ENCODE peak calls at places on chromosomes 2 and 18, in seven cellular contexts. One of them, this sample, is unnamed.

GRCh38 chr2:38610851-38611801 is 8.4 kb upstream of the HNRNPLL start:
- DNase-seq in activated B cell treated with CpG ODN at 0.5 μM for 24 hours: no peak
- DNase-seq in H4: no peak
- DNase-seq in AG09309: no peak
- DNase-seq in ACHN: no peak
- DNase-seq in effector CD4-positive, alpha-beta T cell: no peak
- DNase-seq in left ventricle myocardium inferior: no peak
- DNase-seq in this sample: no peak

GRCh38 chr2:26905341-26906198 is 57.6 kb downstream of the DPYSL5 start:
- DNase-seq in activated B cell treated with CpG ODN at 0.5 μM for 24 hours: no peak
- DNase-seq in H4: no peak
- DNase-seq in AG09309: no peak
- DNase-seq in ACHN: no peak
- DNase-seq in effector CD4-positive, alpha-beta T cell: no peak
- DNase-seq in left ventricle myocardium inferior: no peak
- DNase-seq in this sample: no peak

GRCh38 chr18:63888473-63889190 is 1.1 kb downstream of the SERPINB2 start:
- DNase-seq in activated B cell treated with CpG ODN at 0.5 μM for 24 hours: no peak
- DNase-seq in H4: no peak
- DNase-seq in AG09309: no peak
- DNase-seq in ACHN: no peak
- DNase-seq in effector CD4-positive, alpha-beta T cell: no peak
- DNase-seq in left ventricle myocardium inferior: no peak
- DNase-seq in this sample: no peak

GRCh38 chr2:91748869-91749268 is 3057.4 kb downstream of the RPIA start:
- DNase-seq in activated B cell treated with CpG ODN at 0.5 μM for 24 hours: no peak
- DNase-seq in H4: no peak
- DNase-seq in AG09309: no peak
- DNase-seq in ACHN: no peak
- DNase-seq in effector CD4-positive, alpha-beta T cell: no peak
- DNase-seq in left ventricle myocardium inferior: no peak
- DNase-seq in this sample: no peak

GRCh38 chr2:88737385-88737784 is 45.9 kb downstream of the RPIA start:
- DNase-seq in activated B cell treated with CpG ODN at 0.5 μM for 24 hours: no peak
- DNase-seq in H4: no peak
- DNase-seq in AG09309: no peak
- DNase-seq in ACHN: no peak
- DNase-seq in effector CD4-positive, alpha-beta T cell: no peak
- DNase-seq in left ventricle myocardium inferior: no peak
- DNase-seq in this sample: no peak

GRCh38 chr2:45814528-45814927 is 163.1 kb downstream of the PRKCE start:
- DNase-seq in activated B cell treated with CpG ODN at 0.5 μM for 24 hours: no peak
- DNase-seq in H4: no peak
- DNase-seq in AG09309: no peak
- DNase-seq in ACHN: no peak
- DNase-seq in effector CD4-positive, alpha-beta T cell: no peak
- DNase-seq in left ventricle myocardium inferior: no peak
- DNase-seq in this sample: no peak

GRCh38 chr18:68721681-68722583 is 7.0 kb upstream of the TMX3 start:
- DNase-seq in activated B cell treated with CpG ODN at 0.5 μM for 24 hours: no peak
- DNase-seq in H4: no peak
- DNase-seq in AG09309: no peak
- DNase-seq in ACHN: peak
- DNase-seq in effector CD4-positive, alpha-beta T cell: no peak
- DNase-seq in left ventricle myocardium inferior: no peak
- DNase-seq in this sample: no peak

GRCh38 chr2:20868377-20868776 is 45.5 kb upstream of the LDAH start:
- DNase-seq in activated B cell treated with CpG ODN at 0.5 μM for 24 hours: no peak
- DNase-seq in H4: no peak
- DNase-seq in AG09309: no peak
- DNase-seq in ACHN: no peak
- DNase-seq in effector CD4-positive, alpha-beta T cell: no peak
- DNase-seq in left ventricle myocardium inferior: no peak
- DNase-seq in this sample: peak

GRCh38 chr18:13290856-13291271 is 72.3 kb downstream of the LDLRAD4 start:
- DNase-seq in activated B cell treated with CpG ODN at 0.5 μM for 24 hours: no peak
- DNase-seq in H4: no peak
- DNase-seq in AG09309: no peak
- DNase-seq in ACHN: no peak
- DNase-seq in effector CD4-positive, alpha-beta T cell: no peak
- DNase-seq in left ventricle myocardium inferior: no peak
- DNase-seq in this sample: peak

GRCh38 chr2:74739129-74739528 is 85.1 kb downstream of the SEMA4F start:
- DNase-seq in activated B cell treated with CpG ODN at 0.5 μM for 24 hours: no peak
- DNase-seq in H4: no peak
- DNase-seq in AG09309: no peak
- DNase-seq in ACHN: no peak
- DNase-seq in effector CD4-positive, alpha-beta T cell: no peak
- DNase-seq in left ventricle myocardium inferior: no peak
- DNase-seq in this sample: no peak

GRCh38 chr2:237932731-237933131 is 34.1 kb upstream of the UBE2F start:
- DNase-seq in activated B cell treated with CpG ODN at 0.5 μM for 24 hours: no peak
- DNase-seq in H4: no peak
- DNase-seq in AG09309: peak
- DNase-seq in ACHN: no peak
- DNase-seq in effector CD4-positive, alpha-beta T cell: no peak
- DNase-seq in left ventricle myocardium inferior: no peak
- DNase-seq in this sample: no peak

GRCh38 chr2:220904015-220904414 is 668.1 kb downstream of the EPHA4 start:
- DNase-seq in activated B cell treated with CpG ODN at 0.5 μM for 24 hours: no peak
- DNase-seq in H4: no peak
- DNase-seq in AG09309: no peak
- DNase-seq in ACHN: no peak
- DNase-seq in effector CD4-positive, alpha-beta T cell: no peak
- DNase-seq in left ventricle myocardium inferior: no peak
- DNase-seq in this sample: no peak

GRCh38 chr2:164972216-164972615 is 16.9 kb upstream of the SLC38A11 start:
- DNase-seq in activated B cell treated with CpG ODN at 0.5 μM for 24 hours: no peak
- DNase-seq in H4: no peak
- DNase-seq in AG09309: no peak
- DNase-seq in ACHN: no peak
- DNase-seq in effector CD4-positive, alpha-beta T cell: no peak
- DNase-seq in left ventricle myocardium inferior: no peak
- DNase-seq in this sample: no peak

GRCh38 chr2:9914384-9915065 is 37.0 kb upstream of the GRHL1 start:
- DNase-seq in activated B cell treated with CpG ODN at 0.5 μM for 24 hours: no peak
- DNase-seq in H4: peak
- DNase-seq in AG09309: no peak
- DNase-seq in ACHN: peak
- DNase-seq in effector CD4-positive, alpha-beta T cell: no peak
- DNase-seq in left ventricle myocardium inferior: no peak
- DNase-seq in this sample: no peak

GRCh38 chr2:71602115-71602495 is 148.7 kb downstream of the DYSF start:
- DNase-seq in activated B cell treated with CpG ODN at 0.5 μM for 24 hours: no peak
- DNase-seq in H4: no peak
- DNase-seq in AG09309: no peak
- DNase-seq in ACHN: no peak
- DNase-seq in effector CD4-positive, alpha-beta T cell: no peak
- DNase-seq in left ventricle myocardium inferior: peak
- DNase-seq in this sample: no peak

GRCh38 chr2:206328979-206329378 is 54.5 kb downstream of the ZDBF2 start:
- DNase-seq in activated B cell treated with CpG ODN at 0.5 μM for 24 hours: no peak
- DNase-seq in H4: no peak
- DNase-seq in AG09309: no peak
- DNase-seq in ACHN: no peak
- DNase-seq in effector CD4-positive, alpha-beta T cell: no peak
- DNase-seq in left ventricle myocardium inferior: no peak
- DNase-seq in this sample: no peak

GRCh38 chr2:12321017-12321641 is 395.6 kb upstream of the TRIB2 start:
- DNase-seq in activated B cell treated with CpG ODN at 0.5 μM for 24 hours: no peak
- DNase-seq in H4: peak
- DNase-seq in AG09309: peak
- DNase-seq in ACHN: peak
- DNase-seq in effector CD4-positive, alpha-beta T cell: no peak
- DNase-seq in left ventricle myocardium inferior: peak
- DNase-seq in this sample: no peak

GRCh38 chr2:43133708-43134570 is 92.5 kb downstream of the ZFP36L2 start:
- DNase-seq in activated B cell treated with CpG ODN at 0.5 μM for 24 hours: peak
- DNase-seq in H4: no peak
- DNase-seq in AG09309: no peak
- DNase-seq in ACHN: no peak
- DNase-seq in effector CD4-positive, alpha-beta T cell: peak
- DNase-seq in left ventricle myocardium inferior: no peak
- DNase-seq in this sample: peak

This sample was measured in effector memory CD4-positive, alpha-beta T cell.